ENCODE peak calls at places on chromosomes 7 and 10, in six cellular contexts. J is thoracic aorta, M is tibial artery, B is ovary, I is HCT116, T is psoas muscle. Q is an unnamed sample.

GRCh38 chr7:141362580-141363435 is 188.4 kb upstream of the AGK start:
- DNase-seq in I (no peak), M (no peak), B (no peak), T (peak; percentile 17), J (no peak), Q (no peak)

GRCh38 chr10:68208424-68209042 is 23.4 kb downstream of the ATOH7 start:
- DNase-seq in M (no peak), J (no peak), I (peak; percentile 81), T (no peak), B (peak; percentile 52), Q (peak; percentile 31)

GRCh38 chr10:90398551-90398950 is 459.3 kb downstream of the HTR7 start:
- DNase-seq in T (no peak), I (no peak), B (no peak), M (no peak), J (no peak), Q (no peak)

GRCh38 chr7:101804087-101804631 is 13.3 kb upstream of the CUX1 start:
- DNase-seq in T (no peak), I (no peak), B (no peak), J (no peak), M (no peak), Q (no peak)

GRCh38 chr10:4061441-4061951 is 276.5 kb upstream of the KLF6 start:
- DNase-seq in J (peak; percentile 55), I (no peak), T (peak; percentile 59), M (peak; percentile 97), B (no peak), Q (no peak)

GRCh38 chr10:54758791-54759190 is 42.2 kb downstream of the PCDH15 start:
- DNase-seq in M (no peak), T (no peak), B (no peak), I (no peak), J (no peak), Q (no peak)

GRCh38 chr7:137970263-137970975 is 31.5 kb downstream of the CREB3L2 start:
- DNase-seq in I (no peak), M (no peak), J (no peak), T (peak; percentile 41), B (no peak), Q (no peak)

GRCh38 chr10:27541728-27542285 is 37.7 kb downstream of the RAB18 start:
- DNase-seq in B (no peak), M (no peak), J (no peak), T (no peak), I (no peak), Q (no peak)

GRCh38 chr10:24981161-24981710 is 28.8 kb upstream of the PRTFDC1 start:
- DNase-seq in J (no peak), T (no peak), B (no peak), M (no peak), I (no peak), Q (no peak)

GRCh38 chr10:4918236-4918635 is 45.0 kb upstream of the AKR1C1 start:
- DNase-seq in B (no peak), M (no peak), J (no peak), T (no peak), I (no peak), Q (no peak)

GRCh38 chr7:70736715-70737460 is 395.1 kb upstream of the GALNT17 start:
- DNase-seq in M (no peak), T (no peak), B (no peak), J (no peak), I (no peak), Q (no peak)

GRCh38 chr7:2540641-2541051 is 14.7 kb downstream of the BRAT1 start:
- DNase-seq in J (no peak), I (no peak), B (no peak), T (no peak), M (no peak), Q (no peak)

GRCh38 chr7:35909870-35910357 is 109.1 kb downstream of the SEPTIN7 start:
- DNase-seq in M (no peak), B (no peak), T (no peak), J (no peak), I (no peak), Q (no peak)

GRCh38 chr7:5773661-5774086 is 7.8 kb downstream of the RNF216 start:
- DNase-seq in M (no peak), I (peak; percentile 90), T (no peak), J (peak; percentile 21), B (peak; percentile 20), Q (no peak)

GRCh38 chr10:8221481-8221880 is 167.0 kb downstream of the GATA3 start:
- DNase-seq in M (no peak), B (no peak), T (no peak), I (no peak), J (no peak), Q (no peak)

GRCh38 chr10:53458007-53458406 is 685.4 kb upstream of the MBL2 start:
- DNase-seq in I (no peak), T (no peak), M (no peak), J (no peak), B (no peak), Q (no peak)

GRCh38 chr10:53469383-53469782 is 696.8 kb upstream of the MBL2 start:
- DNase-seq in I (no peak), M (no peak), T (no peak), J (no peak), B (no peak), Q (no peak)

GRCh38 chr10:53463539-53463938 is 691.0 kb upstream of the MBL2 start:
- DNase-seq in J (no peak), M (no peak), B (no peak), I (no peak), T (no peak), Q (no peak)
- TF ChIP-seq CTCF in J (no peak), M (no peak), B (no peak), I (no peak), T (no peak), Q (no peak)

GRCh38 chr7:73738220-73738611 is 386 bp downstream of the ABHD11 start:
- DNase-seq in B (no peak), T (peak; percentile 63), J (no peak), I (no peak), M (no peak), Q (peak; percentile 60)

GRCh38 chr7:73737491-73738219 is 947 bp downstream of the ABHD11 start:
- DNase-seq in J (no peak), T (no peak), M (no peak), I (no peak), B (peak; percentile 50), Q (peak; percentile 75)

GRCh38 chr7:73735526-73735905 is 3.1 kb downstream of the ABHD11 start:
- DNase-seq in J (no peak), I (no peak), B (no peak), M (no peak), T (no peak), Q (peak; percentile 45)

GRCh38 chr7:73738612-73739386 is at the start of gene ABHD11:
- DNase-seq in B (peak; percentile 99), T (peak; percentile 96), I (peak; percentile 95), M (peak; percentile 96), J (peak; percentile 89), Q (peak; percentile 100)

GRCh38 chr7:73736885-73737284 is 1.7 kb downstream of the ABHD11 start:
- DNase-seq in T (no peak), J (no peak), I (no peak), M (no peak), B (no peak), Q (no peak)
- H3K4me1 ChIP-seq in T (no peaks in the 10 kb centered on the region), J (peaks cover 5% of the 10 kb centered on the region), I (peaks cover 64% of the 10 kb centered on the region), M (no peaks in the 10 kb centered on the region), B (peaks cover 6% of the 10 kb centered on the region), Q (peaks cover 8% of the 10 kb centered on the region)

GRCh38 chr10:34677591-34677990 is 137.5 kb downstream of the PARD3 start:
- DNase-seq in M (no peak), B (no peak), T (no peak), J (no peak), I (no peak), Q (no peak)
- TF ChIP-seq CTCF in M (no peak), B (no peak), T (no peak), J (no peak), I (no peak), Q (no peak)

GRCh38 chr7:47516985-47517590 is 64.8 kb downstream of the TNS3 start:
- DNase-seq in T (no peak), J (peak; percentile 33), B (no peak), I (no peak), M (peak; percentile 69), Q (no peak)
- H3K4me1 ChIP-seq in T (peaks cover 14% of the 10 kb centered on the region), J (peaks cover 27% of the 10 kb centered on the region), B (peaks cover 44% of the 10 kb centered on the region), I (no peaks in the 10 kb centered on the region), M (no peaks in the 10 kb centered on the region), Q (peaks cover 33% of the 10 kb centered on the region)

DNA sequence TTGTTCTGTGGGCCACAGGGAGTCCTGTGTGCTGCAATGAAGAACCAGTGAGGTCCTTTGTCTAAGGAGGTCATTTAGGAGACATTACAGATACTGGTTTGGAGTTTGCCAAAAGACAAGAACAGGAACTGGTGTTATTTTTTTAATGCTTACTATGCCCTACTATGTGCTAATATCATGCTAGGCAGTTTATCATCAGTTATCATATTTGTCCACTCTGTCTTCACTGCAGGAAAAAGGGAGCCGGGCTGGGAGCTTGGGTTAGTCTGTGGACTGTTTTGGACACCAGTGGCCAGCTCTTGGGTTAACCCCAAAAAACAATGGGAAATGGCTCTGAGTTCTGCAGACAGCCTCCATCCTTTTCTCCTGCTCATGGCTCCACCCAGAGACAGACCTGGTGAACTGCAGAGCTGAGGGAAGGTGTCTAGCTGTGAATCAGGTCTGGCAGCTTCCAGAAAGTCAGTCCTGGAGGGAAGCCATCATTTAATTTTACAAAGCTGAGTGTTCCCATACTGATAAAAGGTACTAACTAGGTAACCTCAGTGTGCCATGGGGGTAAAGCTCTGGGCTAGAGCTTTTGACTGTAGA is 101.2 kb upstream of the ZNF746 start:
- DNase-seq in B (no peak), M (no peak), J (no peak), T (no peak), I (peak; percentile 16), Q (no peak)
- TF ChIP-seq CTCF in B (no peak), M (no peak), J (no peak), T (no peak), I (peak; percentile 60), Q (no peak)

GRCh38 chr10:112985701-112986510 is 35.9 kb downstream of the TCF7L2 start:
- DNase-seq in M (no peak), I (no peak), B (no peak), T (no peak), J (no peak), Q (no peak)

GRCh38 chr10:112991888-112992491 is 41.9 kb downstream of the TCF7L2 start:
- DNase-seq in J (no peak), T (no peak), I (no peak), M (no peak), B (no peak), Q (no peak)

GRCh38 chr10:112986791-112987190 is 36.7 kb downstream of the TCF7L2 start:
- DNase-seq in T (no peak), I (no peak), B (no peak), J (no peak), M (no peak), Q (no peak)

GRCh38 chr10:112990271-112990670 is 40.2 kb downstream of the TCF7L2 start:
- DNase-seq in B (no peak), I (no peak), M (no peak), J (no peak), T (no peak), Q (no peak)

DNA sequence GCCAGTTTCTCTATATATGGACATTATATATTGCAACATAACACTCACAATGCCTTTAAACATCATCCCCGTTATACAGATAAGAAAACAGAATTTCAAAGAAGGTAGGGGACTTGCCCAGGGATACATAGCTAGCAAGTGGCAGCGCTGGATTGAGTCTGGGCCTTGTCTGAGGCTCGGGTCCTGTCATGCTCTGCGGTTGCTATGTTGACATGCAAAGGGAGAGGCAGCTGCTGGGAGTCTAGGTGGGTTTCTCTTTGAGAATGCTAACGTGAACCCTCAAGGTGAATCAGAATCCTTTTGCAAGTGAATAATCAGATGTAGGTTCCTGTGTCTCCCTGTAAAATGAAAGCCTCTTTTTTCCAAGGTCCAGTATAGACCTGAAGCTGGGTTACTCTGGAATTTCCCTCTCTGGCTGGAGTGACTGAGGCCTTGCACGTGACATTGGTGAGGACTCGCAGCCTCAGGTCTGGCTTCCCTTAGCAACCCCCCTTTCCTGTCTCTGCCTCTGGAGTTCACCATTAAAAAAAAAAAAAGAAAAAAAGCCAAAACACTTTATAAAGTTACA is 38.9 kb downstream of the TCF7L2 start:
- DNase-seq in T (no peak), B (no peak), I (no peak), M (no peak), J (no peak), Q (no peak)
- H3K4me1 ChIP-seq in T (peaks cover 13% of the 10 kb centered on the region), B (peaks cover 18% of the 10 kb centered on the region), I (peaks cover 59% of the 10 kb centered on the region), M (no peaks in the 10 kb centered on the region), J (peaks cover 35% of the 10 kb centered on the region), Q (no peaks in the 10 kb centered on the region)

Q was measured in pancreas.